ENCODE peak calls at places on chromosomes 6 and 20, in seven cellular contexts. One of them, this sample, is unnamed.

GRCh38 chr6:156775717-156776116 is 1.5 kb upstream of the ARID1B start:
- DNase-seq in GM12865: no peak
- DNase-seq in HFFc6: no peak
- DNase-seq in heart right ventricle: no peak
- DNase-seq in fibroblast of the aortic adventitia: peak
- DNase-seq in GM13977: no peak
- DNase-seq in IMR-90: no peak
- DNase-seq in this sample: no peak

GRCh38 chr6:166997768-166998255 is 1.4 kb upstream of the CEP43 start:
- DNase-seq in fibroblast of the aortic adventitia: peak
- DNase-seq in GM12865: peak
- DNase-seq in GM13977: peak
- DNase-seq in heart right ventricle: peak
- DNase-seq in IMR-90: peak
- DNase-seq in HFFc6: peak
- DNase-seq in this sample: peak

GRCh38 chr6:70166088-70166958 is 136.6 kb downstream of the COL9A1 start:
- DNase-seq in GM12865: peak
- DNase-seq in IMR-90: peak
- DNase-seq in fibroblast of the aortic adventitia: peak
- DNase-seq in GM13977: peak
- DNase-seq in heart right ventricle: no peak
- DNase-seq in HFFc6: peak
- DNase-seq in this sample: peak

GRCh38 chr6:109308018-109308492 is 74.2 kb downstream of the CD164 start:
- DNase-seq in GM12865: no peak
- DNase-seq in GM13977: no peak
- DNase-seq in fibroblast of the aortic adventitia: peak
- DNase-seq in HFFc6: peak
- DNase-seq in IMR-90: peak
- DNase-seq in heart right ventricle: peak
- DNase-seq in this sample: peak

GRCh38 chr6:137497722-137498463 is 3.7 kb upstream of the OLIG3 start:
- DNase-seq in GM13977: peak
- DNase-seq in IMR-90: no peak
- DNase-seq in HFFc6: no peak
- DNase-seq in GM12865: no peak
- DNase-seq in fibroblast of the aortic adventitia: no peak
- DNase-seq in heart right ventricle: no peak
- DNase-seq in this sample: peak

GRCh38 chr20:33945391-33946079 is 48.2 kb upstream of the RALY start:
- DNase-seq in GM13977: no peak
- DNase-seq in heart right ventricle: no peak
- DNase-seq in GM12865: no peak
- DNase-seq in fibroblast of the aortic adventitia: peak
- DNase-seq in HFFc6: peak
- DNase-seq in IMR-90: peak
- DNase-seq in this sample: no peak

GRCh38 chr6:138467901-138468300 is 31.4 kb downstream of the NHSL1 start:
- DNase-seq in GM12865: no peak
- DNase-seq in fibroblast of the aortic adventitia: no peak
- DNase-seq in HFFc6: peak
- DNase-seq in GM13977: no peak
- DNase-seq in heart right ventricle: no peak
- DNase-seq in IMR-90: peak
- DNase-seq in this sample: no peak

GRCh38 chr20:16147916-16148315 is 425.3 kb downstream of the KIF16B start:
- DNase-seq in GM12865: no peak
- DNase-seq in fibroblast of the aortic adventitia: no peak
- DNase-seq in HFFc6: no peak
- DNase-seq in IMR-90: no peak
- DNase-seq in GM13977: no peak
- DNase-seq in heart right ventricle: no peak
- DNase-seq in this sample: no peak

GRCh38 chr20:44231713-44232468 is 15.2 kb upstream of the GDAP1L1 start:
- DNase-seq in heart right ventricle: no peak
- DNase-seq in GM12865: no peak
- DNase-seq in fibroblast of the aortic adventitia: no peak
- DNase-seq in GM13977: no peak
- DNase-seq in IMR-90: no peak
- DNase-seq in HFFc6: no peak
- DNase-seq in this sample: no peak

GRCh38 chr6:158608221-158608620 is 36.3 kb downstream of the DYNLT1 start:
- DNase-seq in HFFc6: no peak
- DNase-seq in GM13977: no peak
- DNase-seq in IMR-90: no peak
- DNase-seq in fibroblast of the aortic adventitia: no peak
- DNase-seq in heart right ventricle: no peak
- DNase-seq in GM12865: no peak
- DNase-seq in this sample: no peak

GRCh38 chr6:4262506-4262905 is 127.1 kb upstream of the ECI2 start:
- DNase-seq in GM13977: no peak
- DNase-seq in heart right ventricle: no peak
- DNase-seq in fibroblast of the aortic adventitia: no peak
- DNase-seq in HFFc6: no peak
- DNase-seq in IMR-90: no peak
- DNase-seq in GM12865: no peak
- DNase-seq in this sample: no peak

GRCh38 chr6:133042550-133043120 is 198.5 kb upstream of the EYA4 start:
- DNase-seq in HFFc6: no peak
- DNase-seq in fibroblast of the aortic adventitia: no peak
- DNase-seq in GM13977: no peak
- DNase-seq in GM12865: no peak
- DNase-seq in IMR-90: no peak
- DNase-seq in heart right ventricle: no peak
- DNase-seq in this sample: no peak

DNA sequence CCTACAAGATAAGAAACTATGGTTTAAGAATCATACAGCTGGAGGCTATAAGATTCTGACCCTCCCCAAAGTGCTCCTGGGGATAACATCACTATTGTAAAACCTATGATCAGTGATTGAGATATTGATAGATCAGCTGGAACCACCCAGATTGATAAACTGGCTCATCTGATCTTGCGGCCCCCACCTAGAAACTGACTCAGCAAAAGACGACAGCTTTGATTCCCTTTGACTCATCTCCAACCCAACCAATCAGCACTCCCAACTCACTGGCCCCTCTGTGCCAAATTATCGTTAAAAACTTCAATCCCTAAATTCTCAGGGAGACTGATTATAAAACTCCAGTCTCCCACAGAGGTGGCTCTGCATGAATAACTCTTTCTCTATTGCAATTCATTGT is 106.4 kb downstream of the SCP2D1 start:
- DNase-seq in HFFc6: no peak
- DNase-seq in fibroblast of the aortic adventitia: no peak
- DNase-seq in GM12865: no peak
- DNase-seq in GM13977: no peak
- DNase-seq in IMR-90: no peak
- DNase-seq in heart right ventricle: no peak
- DNase-seq in this sample: no peak
- TF ChIP-seq CTCF in HFFc6: no peak
- TF ChIP-seq CTCF in fibroblast of the aortic adventitia: no peak
- TF ChIP-seq CTCF in GM12865: no peak
- TF ChIP-seq CTCF in GM13977: no peak
- TF ChIP-seq CTCF in IMR-90: no peak
- TF ChIP-seq CTCF in heart right ventricle: no peak
- TF ChIP-seq CTCF in this sample: no peak

GRCh38 chr6:14270925-14271791 is 153.6 kb downstream of the CD83 start:
- DNase-seq in GM12865: no peak
- DNase-seq in GM13977: no peak
- DNase-seq in heart right ventricle: no peak
- DNase-seq in IMR-90: peak
- DNase-seq in fibroblast of the aortic adventitia: peak
- DNase-seq in HFFc6: peak
- DNase-seq in this sample: peak
- TF ChIP-seq CTCF in GM12865: no peak
- TF ChIP-seq CTCF in GM13977: no peak
- TF ChIP-seq CTCF in heart right ventricle: no peak
- TF ChIP-seq CTCF in IMR-90: no peak
- TF ChIP-seq CTCF in fibroblast of the aortic adventitia: no peak
- TF ChIP-seq CTCF in HFFc6: no peak
- TF ChIP-seq CTCF in this sample: no peak

GRCh38 chr20:21029356-21029755 is 76.8 kb downstream of the LINC00237 start:
- DNase-seq in fibroblast of the aortic adventitia: no peak
- DNase-seq in GM13977: no peak
- DNase-seq in heart right ventricle: no peak
- DNase-seq in HFFc6: no peak
- DNase-seq in GM12865: no peak
- DNase-seq in IMR-90: no peak
- DNase-seq in this sample: no peak

GRCh38 chr20:21028436-21028835 is 77.7 kb downstream of the LINC00237 start:
- DNase-seq in GM13977: no peak
- DNase-seq in heart right ventricle: no peak
- DNase-seq in fibroblast of the aortic adventitia: no peak
- DNase-seq in HFFc6: no peak
- DNase-seq in GM12865: no peak
- DNase-seq in IMR-90: no peak
- DNase-seq in this sample: no peak

GRCh38 chr20:21026951-21027350 is 79.2 kb downstream of the LINC00237 start:
- DNase-seq in fibroblast of the aortic adventitia: no peak
- DNase-seq in GM12865: no peak
- DNase-seq in heart right ventricle: no peak
- DNase-seq in HFFc6: no peak
- DNase-seq in IMR-90: no peak
- DNase-seq in GM13977: no peak
- DNase-seq in this sample: no peak

GRCh38 chr20:21027569-21027968 is 78.6 kb downstream of the LINC00237 start:
- DNase-seq in GM12865: no peak
- DNase-seq in HFFc6: peak
- DNase-seq in IMR-90: no peak
- DNase-seq in fibroblast of the aortic adventitia: no peak
- DNase-seq in heart right ventricle: no peak
- DNase-seq in GM13977: no peak
- DNase-seq in this sample: no peak

GRCh38 chr20:21028921-21029320 is 77.2 kb downstream of the LINC00237 start:
- DNase-seq in heart right ventricle: no peak
- DNase-seq in IMR-90: no peak
- DNase-seq in GM13977: no peak
- DNase-seq in fibroblast of the aortic adventitia: no peak
- DNase-seq in HFFc6: no peak
- DNase-seq in GM12865: no peak
- DNase-seq in this sample: no peak
- TF ChIP-seq CTCF in heart right ventricle: no peak
- TF ChIP-seq CTCF in IMR-90: no peak
- TF ChIP-seq CTCF in GM13977: no peak
- TF ChIP-seq CTCF in fibroblast of the aortic adventitia: no peak
- TF ChIP-seq CTCF in HFFc6: no peak
- TF ChIP-seq CTCF in GM12865: no peak
- TF ChIP-seq CTCF in this sample: no peak

DNA sequence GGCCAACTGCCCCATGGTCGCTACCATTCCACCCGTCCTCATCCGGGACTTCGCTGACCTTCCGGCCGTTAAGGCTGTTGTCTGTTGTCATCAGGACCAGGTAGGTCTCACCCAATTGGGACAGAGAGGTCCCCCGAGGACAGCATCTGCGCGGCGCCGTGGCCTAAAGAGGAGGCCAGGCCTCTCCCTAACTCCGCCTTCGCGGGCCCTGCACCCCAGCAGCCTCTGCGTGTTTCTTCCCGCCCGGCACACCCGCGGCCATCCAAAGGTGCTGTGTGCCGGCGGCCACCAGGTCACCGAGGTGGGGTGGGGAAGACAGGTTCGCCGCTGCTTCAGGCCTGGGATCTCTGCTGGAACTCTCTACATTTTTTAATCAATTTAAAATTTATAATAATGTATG is 9.0 kb downstream of the OR2W1 start:
- DNase-seq in fibroblast of the aortic adventitia: no peak
- DNase-seq in heart right ventricle: no peak
- DNase-seq in GM12865: no peak
- DNase-seq in HFFc6: no peak
- DNase-seq in GM13977: no peak
- DNase-seq in IMR-90: no peak
- DNase-seq in this sample: no peak
- TF ChIP-seq CTCF in fibroblast of the aortic adventitia: no peak
- TF ChIP-seq CTCF in heart right ventricle: no peak
- TF ChIP-seq CTCF in GM12865: no peak
- TF ChIP-seq CTCF in HFFc6: no peak
- TF ChIP-seq CTCF in GM13977: no peak
- TF ChIP-seq CTCF in IMR-90: no peak
- TF ChIP-seq CTCF in this sample: no peak

GRCh38 chr20:45963059-45964011 is 8.7 kb downstream of the ZNF335 start:
- DNase-seq in fibroblast of the aortic adventitia: peak
- DNase-seq in GM12865: peak
- DNase-seq in heart right ventricle: no peak
- DNase-seq in GM13977: no peak
- DNase-seq in HFFc6: peak
- DNase-seq in IMR-90: peak
- DNase-seq in this sample: no peak
- TF ChIP-seq CTCF in fibroblast of the aortic adventitia: peak
- TF ChIP-seq CTCF in GM12865: peak
- TF ChIP-seq CTCF in heart right ventricle: peak
- TF ChIP-seq CTCF in GM13977: peak
- TF ChIP-seq CTCF in HFFc6: peak
- TF ChIP-seq CTCF in IMR-90: peak
- TF ChIP-seq CTCF in this sample: no peak

This sample was measured in activated CD8-positive, alpha-beta T cell treated with anti-CD3 and anti-CD28 coated beads for 36 hours.